ENCODE peak calls at places on chromosomes 1 and 21, in six cellular contexts. One of them, this sample, is unnamed. For H3K4me1 and H3K9me3, the result is how much of the 10 kb centered on the place peaks cover.

GRCh38 chr1:229874150-229874549 is 192.9 kb upstream of the GALNT2 start:
- DNase-seq in uterus: no peak
- DNase-seq in stomach: no peak
- DNase-seq in lung: no peak
- DNase-seq in heart left ventricle: no peak
- DNase-seq in DND-41: no peak
- DNase-seq in this sample: no peak

GRCh38 chr21:20030390-20030789 is 967.8 kb upstream of the NCAM2 start:
- DNase-seq in uterus: no peak
- DNase-seq in stomach: no peak
- DNase-seq in lung: no peak
- DNase-seq in heart left ventricle: peak
- DNase-seq in DND-41: no peak
- DNase-seq in this sample: no peak

GRCh38 chr1:156385534-156386031 is 16.6 kb downstream of the RHBG start:
- DNase-seq in uterus: peak
- DNase-seq in stomach: peak
- DNase-seq in lung: peak
- DNase-seq in heart left ventricle: peak
- DNase-seq in DND-41: peak
- DNase-seq in this sample: peak

GRCh38 chr1:214019499-214019898 is 31.7 kb downstream of the PROX1 start:
- DNase-seq in uterus: no peak
- DNase-seq in stomach: no peak
- DNase-seq in lung: no peak
- DNase-seq in heart left ventricle: no peak
- DNase-seq in DND-41: no peak
- DNase-seq in this sample: no peak

GRCh38 chr1:6783221-6783620 is 2.0 kb upstream of the CAMTA1 start:
- DNase-seq in uterus: no peak
- DNase-seq in stomach: no peak
- DNase-seq in lung: no peak
- DNase-seq in heart left ventricle: no peak
- DNase-seq in DND-41: no peak
- DNase-seq in this sample: no peak

GRCh38 chr1:77387553-77387952 is 105.7 kb downstream of the AK5 start:
- DNase-seq in uterus: no peak
- DNase-seq in stomach: no peak
- DNase-seq in lung: no peak
- DNase-seq in heart left ventricle: no peak
- DNase-seq in DND-41: no peak
- DNase-seq in this sample: no peak

GRCh38 chr1:246199086-246199485 is 308.0 kb downstream of the SMYD3 start:
- DNase-seq in uterus: no peak
- DNase-seq in stomach: no peak
- DNase-seq in lung: no peak
- DNase-seq in heart left ventricle: no peak
- DNase-seq in DND-41: no peak
- DNase-seq in this sample: no peak

GRCh38 chr1:205319081-205320018 is 2.2 kb downstream of the NUAK2 start:
- DNase-seq in uterus: peak
- DNase-seq in stomach: peak
- DNase-seq in lung: peak
- DNase-seq in heart left ventricle: peak
- DNase-seq in DND-41: no peak
- DNase-seq in this sample: peak

GRCh38 chr1:198258491-198258890 is 101.7 kb downstream of the NEK7 start:
- DNase-seq in uterus: no peak
- DNase-seq in stomach: no peak
- DNase-seq in lung: no peak
- DNase-seq in heart left ventricle: no peak
- DNase-seq in DND-41: no peak
- DNase-seq in this sample: no peak

GRCh38 chr21:33802458-33802857 is 113.1 kb downstream of the ATP5PO start:
- DNase-seq in uterus: no peak
- DNase-seq in stomach: no peak
- DNase-seq in lung: no peak
- DNase-seq in heart left ventricle: no peak
- DNase-seq in DND-41: no peak
- DNase-seq in this sample: no peak
- TF ChIP-seq CTCF in uterus: no peak
- TF ChIP-seq CTCF in stomach: no peak
- TF ChIP-seq CTCF in lung: no peak
- TF ChIP-seq CTCF in heart left ventricle: no peak
- TF ChIP-seq CTCF in DND-41: no peak
- TF ChIP-seq CTCF in this sample: no peak

GRCh38 chr1:203441811-203442210 is 33.8 kb upstream of the PRELP start:
- DNase-seq in uterus: no peak
- DNase-seq in stomach: no peak
- DNase-seq in lung: no peak
- DNase-seq in heart left ventricle: no peak
- DNase-seq in DND-41: no peak
- DNase-seq in this sample: no peak
- H3K4me1 ChIP-seq in uterus: under half
- H3K4me1 ChIP-seq in stomach: under half
- H3K4me1 ChIP-seq in lung: under half
- H3K4me1 ChIP-seq in heart left ventricle: under half
- H3K4me1 ChIP-seq in DND-41: under half
- H3K4me1 ChIP-seq in this sample: under half

GRCh38 chr1:41611068-41611931 is 126.8 kb upstream of the EDN2 start:
- DNase-seq in uterus: no peak
- DNase-seq in stomach: no peak
- DNase-seq in lung: no peak
- DNase-seq in heart left ventricle: no peak
- DNase-seq in DND-41: peak
- DNase-seq in this sample: no peak
- H3K9me3 ChIP-seq in uterus: under half
- H3K9me3 ChIP-seq in stomach: under half
- H3K9me3 ChIP-seq in lung: under half
- H3K9me3 ChIP-seq in heart left ventricle: under half
- H3K9me3 ChIP-seq in DND-41: under half
- H3K9me3 ChIP-seq in this sample: under half

DNA sequence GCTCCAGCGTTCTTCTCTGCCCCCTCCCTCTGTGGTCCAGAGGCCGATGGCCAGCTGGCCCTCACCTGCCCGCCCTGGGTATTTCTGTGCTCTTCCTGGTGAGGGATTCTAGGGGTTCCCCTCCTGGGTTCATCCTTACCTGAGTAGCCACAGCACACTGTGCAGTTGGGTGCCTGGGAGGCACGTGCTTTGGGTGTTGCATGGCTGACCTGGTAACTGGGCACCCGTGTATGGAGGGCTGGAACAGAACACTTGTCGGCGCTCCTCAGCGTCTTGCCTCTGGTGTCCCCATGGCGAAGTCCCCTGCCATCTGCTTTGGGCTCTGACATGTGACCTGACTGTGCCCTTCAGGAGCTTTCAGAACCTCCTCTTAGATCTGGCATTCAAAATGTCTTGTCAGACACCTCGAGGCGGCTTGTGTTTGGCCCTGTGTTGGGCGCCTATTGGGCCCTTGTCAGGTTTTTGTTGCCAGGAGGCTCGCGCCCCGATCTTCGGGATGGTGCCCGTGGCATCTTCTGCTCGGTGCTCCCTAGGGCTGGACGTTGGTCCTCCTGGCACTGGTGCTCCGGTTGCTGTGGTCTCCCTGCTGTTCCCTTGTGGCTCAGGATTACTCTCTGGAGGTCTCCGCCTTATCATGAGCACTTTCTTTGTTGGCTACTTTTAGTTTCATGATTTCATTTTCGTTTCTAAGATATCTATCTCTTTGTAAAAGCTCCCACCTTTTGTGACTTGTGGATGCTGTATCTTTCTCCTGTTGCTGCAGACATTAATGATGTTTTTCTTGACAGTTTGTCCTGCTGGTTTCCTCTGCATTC is 28.5 kb downstream of the SKI start:
- DNase-seq in uterus: no peak
- DNase-seq in stomach: no peak
- DNase-seq in lung: no peak
- DNase-seq in heart left ventricle: no peak
- DNase-seq in DND-41: no peak
- DNase-seq in this sample: peak
- TF ChIP-seq CTCF in uterus: no peak
- TF ChIP-seq CTCF in stomach: no peak
- TF ChIP-seq CTCF in lung: no peak
- TF ChIP-seq CTCF in heart left ventricle: no peak
- TF ChIP-seq CTCF in DND-41: no peak
- TF ChIP-seq CTCF in this sample: no peak

GRCh38 chr1:8023287-8023994 is 2.7 kb downstream of the ERRFI1 start:
- DNase-seq in uterus: no peak
- DNase-seq in stomach: no peak
- DNase-seq in lung: no peak
- DNase-seq in heart left ventricle: no peak
- DNase-seq in DND-41: no peak
- DNase-seq in this sample: no peak
- H3K4me1 ChIP-seq in uterus: under half
- H3K4me1 ChIP-seq in stomach: half or more
- H3K4me1 ChIP-seq in lung: under half
- H3K4me1 ChIP-seq in heart left ventricle: half or more
- H3K4me1 ChIP-seq in DND-41: under half
- H3K4me1 ChIP-seq in this sample: under half

This sample was measured in mucosa of descending colon.